ENCODE peak calls at places on chromosome 22, in eight cellular contexts. One of them, this sample, is unnamed.
A peak's percentile ranks its signal among the peaks of the same experiment; 100 is the strongest.

GRCh38 chr22:49035818-49036457 is 791.7 kb downstream of the BRD1 start:
- DNase-seq in activated effector memory CD4-positive, alpha-beta T cell treated with Interleukin-2 at 50 U/mL for 16 hours: no peak
- DNase-seq in stimulated activated CD8-positive, alpha-beta memory T cell treated with anti-CD3 and anti-CD28 coated beads, Interleukin-7, amount 100 ng/mL, for 1 hour: no peak
- DNase-seq in SK-N-DZ: no peak
- DNase-seq in naive thymus-derived CD4-positive, alpha-beta T cell: no peak
- DNase-seq in T-cell: no peak
- DNase-seq in RCC 7860: no peak
- DNase-seq in fibroblast of pulmonary artery: no peak
- DNase-seq in this sample: no peak

GRCh38 chr22:37229012-37229804 is 14.9 kb downstream of the RAC2 start:
- DNase-seq in activated effector memory CD4-positive, alpha-beta T cell treated with Interleukin-2 at 50 U/mL for 16 hours: no peak
- DNase-seq in stimulated activated CD8-positive, alpha-beta memory T cell treated with anti-CD3 and anti-CD28 coated beads, Interleukin-7, amount 100 ng/mL, for 1 hour: no peak
- DNase-seq in SK-N-DZ: no peak
- DNase-seq in naive thymus-derived CD4-positive, alpha-beta T cell: peak; percentile 45
- DNase-seq in T-cell: no peak
- DNase-seq in RCC 7860: peak; percentile 85
- DNase-seq in fibroblast of pulmonary artery: peak; percentile 90
- DNase-seq in this sample: no peak

GRCh38 chr22:23225724-23226496 is 45.6 kb downstream of the BCR start:
- DNase-seq in activated effector memory CD4-positive, alpha-beta T cell treated with Interleukin-2 at 50 U/mL for 16 hours: peak; percentile 60
- DNase-seq in stimulated activated CD8-positive, alpha-beta memory T cell treated with anti-CD3 and anti-CD28 coated beads, Interleukin-7, amount 100 ng/mL, for 1 hour: no peak
- DNase-seq in SK-N-DZ: no peak
- DNase-seq in naive thymus-derived CD4-positive, alpha-beta T cell: peak; percentile 62
- DNase-seq in T-cell: peak; percentile 58
- DNase-seq in RCC 7860: peak; percentile 24
- DNase-seq in fibroblast of pulmonary artery: peak; percentile 73
- DNase-seq in this sample: peak; percentile 67

GRCh38 chr22:39457546-39458442 is 982 bp downstream of the MGAT3 start:
- DNase-seq in activated effector memory CD4-positive, alpha-beta T cell treated with Interleukin-2 at 50 U/mL for 16 hours: no peak
- DNase-seq in stimulated activated CD8-positive, alpha-beta memory T cell treated with anti-CD3 and anti-CD28 coated beads, Interleukin-7, amount 100 ng/mL, for 1 hour: no peak
- DNase-seq in SK-N-DZ: no peak
- DNase-seq in naive thymus-derived CD4-positive, alpha-beta T cell: no peak
- DNase-seq in T-cell: no peak
- DNase-seq in RCC 7860: no peak
- DNase-seq in fibroblast of pulmonary artery: no peak
- DNase-seq in this sample: no peak

GRCh38 chr22:20243545-20244249 is 24.4 kb downstream of the RTN4R start:
- DNase-seq in activated effector memory CD4-positive, alpha-beta T cell treated with Interleukin-2 at 50 U/mL for 16 hours: peak; percentile 62
- DNase-seq in stimulated activated CD8-positive, alpha-beta memory T cell treated with anti-CD3 and anti-CD28 coated beads, Interleukin-7, amount 100 ng/mL, for 1 hour: peak; percentile 22
- DNase-seq in SK-N-DZ: peak; percentile 75
- DNase-seq in naive thymus-derived CD4-positive, alpha-beta T cell: peak; percentile 67
- DNase-seq in T-cell: peak; percentile 58
- DNase-seq in RCC 7860: peak; percentile 53
- DNase-seq in fibroblast of pulmonary artery: peak; percentile 87
- DNase-seq in this sample: peak; percentile 63

GRCh38 chr22:20653795-20654342 is 120.0 kb upstream of the SERPIND1 start:
- DNase-seq in activated effector memory CD4-positive, alpha-beta T cell treated with Interleukin-2 at 50 U/mL for 16 hours: no peak
- DNase-seq in stimulated activated CD8-positive, alpha-beta memory T cell treated with anti-CD3 and anti-CD28 coated beads, Interleukin-7, amount 100 ng/mL, for 1 hour: no peak
- DNase-seq in SK-N-DZ: no peak
- DNase-seq in naive thymus-derived CD4-positive, alpha-beta T cell: no peak
- DNase-seq in T-cell: no peak
- DNase-seq in RCC 7860: no peak
- DNase-seq in fibroblast of pulmonary artery: no peak
- DNase-seq in this sample: no peak

GRCh38 chr22:22820626-22821025 is 67.0 kb upstream of the IGLL5 start:
- DNase-seq in activated effector memory CD4-positive, alpha-beta T cell treated with Interleukin-2 at 50 U/mL for 16 hours: peak; percentile 49
- DNase-seq in stimulated activated CD8-positive, alpha-beta memory T cell treated with anti-CD3 and anti-CD28 coated beads, Interleukin-7, amount 100 ng/mL, for 1 hour: no peak
- DNase-seq in SK-N-DZ: no peak
- DNase-seq in naive thymus-derived CD4-positive, alpha-beta T cell: peak; percentile 16
- DNase-seq in T-cell: peak; percentile 32
- DNase-seq in RCC 7860: no peak
- DNase-seq in fibroblast of pulmonary artery: no peak
- DNase-seq in this sample: peak; percentile 63

GRCh38 chr22:24424001-24424900 is 3.1 kb upstream of the ADORA2A start:
- DNase-seq in activated effector memory CD4-positive, alpha-beta T cell treated with Interleukin-2 at 50 U/mL for 16 hours: peak; percentile 18
- DNase-seq in stimulated activated CD8-positive, alpha-beta memory T cell treated with anti-CD3 and anti-CD28 coated beads, Interleukin-7, amount 100 ng/mL, for 1 hour: no peak
- DNase-seq in SK-N-DZ: no peak
- DNase-seq in naive thymus-derived CD4-positive, alpha-beta T cell: peak; percentile 44
- DNase-seq in T-cell: no peak
- DNase-seq in RCC 7860: no peak
- DNase-seq in fibroblast of pulmonary artery: no peak
- DNase-seq in this sample: peak; percentile 23

GRCh38 chr22:28024422-28024888 is 105.4 kb upstream of the PITPNB start:
- DNase-seq in activated effector memory CD4-positive, alpha-beta T cell treated with Interleukin-2 at 50 U/mL for 16 hours: no peak
- DNase-seq in stimulated activated CD8-positive, alpha-beta memory T cell treated with anti-CD3 and anti-CD28 coated beads, Interleukin-7, amount 100 ng/mL, for 1 hour: no peak
- DNase-seq in SK-N-DZ: no peak
- DNase-seq in naive thymus-derived CD4-positive, alpha-beta T cell: no peak
- DNase-seq in T-cell: no peak
- DNase-seq in RCC 7860: no peak
- DNase-seq in fibroblast of pulmonary artery: no peak
- DNase-seq in this sample: no peak

GRCh38 chr22:35198738-35199137 is 58.6 kb upstream of the HMGXB4 start:
- DNase-seq in activated effector memory CD4-positive, alpha-beta T cell treated with Interleukin-2 at 50 U/mL for 16 hours: no peak
- DNase-seq in stimulated activated CD8-positive, alpha-beta memory T cell treated with anti-CD3 and anti-CD28 coated beads, Interleukin-7, amount 100 ng/mL, for 1 hour: no peak
- DNase-seq in SK-N-DZ: no peak
- DNase-seq in naive thymus-derived CD4-positive, alpha-beta T cell: no peak
- DNase-seq in T-cell: no peak
- DNase-seq in RCC 7860: no peak
- DNase-seq in fibroblast of pulmonary artery: no peak
- DNase-seq in this sample: no peak

GRCh38 chr22:33247758-33248157 is 189.6 kb upstream of the SYN3 start:
- DNase-seq in activated effector memory CD4-positive, alpha-beta T cell treated with Interleukin-2 at 50 U/mL for 16 hours: no peak
- DNase-seq in stimulated activated CD8-positive, alpha-beta memory T cell treated with anti-CD3 and anti-CD28 coated beads, Interleukin-7, amount 100 ng/mL, for 1 hour: no peak
- DNase-seq in SK-N-DZ: no peak
- DNase-seq in naive thymus-derived CD4-positive, alpha-beta T cell: no peak
- DNase-seq in T-cell: no peak
- DNase-seq in RCC 7860: no peak
- DNase-seq in fibroblast of pulmonary artery: peak; percentile 70
- DNase-seq in this sample: no peak

GRCh38 chr22:35197071-35197470 is 60.2 kb upstream of the HMGXB4 start:
- DNase-seq in activated effector memory CD4-positive, alpha-beta T cell treated with Interleukin-2 at 50 U/mL for 16 hours: no peak
- DNase-seq in stimulated activated CD8-positive, alpha-beta memory T cell treated with anti-CD3 and anti-CD28 coated beads, Interleukin-7, amount 100 ng/mL, for 1 hour: no peak
- DNase-seq in SK-N-DZ: no peak
- DNase-seq in naive thymus-derived CD4-positive, alpha-beta T cell: no peak
- DNase-seq in T-cell: no peak
- DNase-seq in RCC 7860: no peak
- DNase-seq in fibroblast of pulmonary artery: no peak
- DNase-seq in this sample: no peak

GRCh38 chr22:39153220-39153860 is 860 bp upstream of the CBX7 start:
- DNase-seq in activated effector memory CD4-positive, alpha-beta T cell treated with Interleukin-2 at 50 U/mL for 16 hours: no peak
- DNase-seq in stimulated activated CD8-positive, alpha-beta memory T cell treated with anti-CD3 and anti-CD28 coated beads, Interleukin-7, amount 100 ng/mL, for 1 hour: no peak
- DNase-seq in SK-N-DZ: no peak
- DNase-seq in naive thymus-derived CD4-positive, alpha-beta T cell: no peak
- DNase-seq in T-cell: no peak
- DNase-seq in RCC 7860: no peak
- DNase-seq in fibroblast of pulmonary artery: no peak
- DNase-seq in this sample: no peak

GRCh38 chr22:17943533-17944204 is 80.7 kb downstream of the MICAL3 start:
- DNase-seq in activated effector memory CD4-positive, alpha-beta T cell treated with Interleukin-2 at 50 U/mL for 16 hours: no peak
- DNase-seq in stimulated activated CD8-positive, alpha-beta memory T cell treated with anti-CD3 and anti-CD28 coated beads, Interleukin-7, amount 100 ng/mL, for 1 hour: no peak
- DNase-seq in SK-N-DZ: no peak
- DNase-seq in naive thymus-derived CD4-positive, alpha-beta T cell: no peak
- DNase-seq in T-cell: no peak
- DNase-seq in RCC 7860: no peak
- DNase-seq in fibroblast of pulmonary artery: no peak
- DNase-seq in this sample: no peak

GRCh38 chr22:17130199-17130598 is 9.0 kb upstream of the TMEM121B start:
- DNase-seq in activated effector memory CD4-positive, alpha-beta T cell treated with Interleukin-2 at 50 U/mL for 16 hours: no peak
- DNase-seq in stimulated activated CD8-positive, alpha-beta memory T cell treated with anti-CD3 and anti-CD28 coated beads, Interleukin-7, amount 100 ng/mL, for 1 hour: no peak
- DNase-seq in SK-N-DZ: no peak
- DNase-seq in naive thymus-derived CD4-positive, alpha-beta T cell: no peak
- DNase-seq in T-cell: no peak
- DNase-seq in RCC 7860: peak; percentile 34
- DNase-seq in fibroblast of pulmonary artery: no peak
- DNase-seq in this sample: no peak

GRCh38 chr22:19110064-19110458 is 12.2 kb downstream of the DGCR2 start:
- DNase-seq in activated effector memory CD4-positive, alpha-beta T cell treated with Interleukin-2 at 50 U/mL for 16 hours: no peak
- DNase-seq in stimulated activated CD8-positive, alpha-beta memory T cell treated with anti-CD3 and anti-CD28 coated beads, Interleukin-7, amount 100 ng/mL, for 1 hour: no peak
- DNase-seq in SK-N-DZ: no peak
- DNase-seq in naive thymus-derived CD4-positive, alpha-beta T cell: no peak
- DNase-seq in T-cell: no peak
- DNase-seq in RCC 7860: no peak
- DNase-seq in fibroblast of pulmonary artery: no peak
- DNase-seq in this sample: no peak

This sample was measured in central memory CD4-positive, alpha-beta T cell.